ENCODE peak calls at places on chromosomes 11 and 22, in seven cellular contexts. One of them, this sample, is unnamed.

GRCh38 chr11:45470151-45471001 is 184.2 kb upstream of the SYT13 start:
- DNase-seq in SK-N-SH: no peak
- DNase-seq in HCT116: no peak
- DNase-seq in H1: no peak
- DNase-seq in K562: no peak
- DNase-seq in HepG2: no peak
- DNase-seq in GM12878: no peak
- DNase-seq in this sample: no peak

GRCh38 chr11:73323464-73323863 is 15.4 kb downstream of the ARHGEF17 start:
- DNase-seq in SK-N-SH: peak; percentile 54
- DNase-seq in HCT116: no peak
- DNase-seq in H1: no peak
- DNase-seq in K562: no peak
- DNase-seq in HepG2: peak; percentile 41
- DNase-seq in GM12878: no peak
- DNase-seq in this sample: no peak

GRCh38 chr22:37165066-37165465 is 15.3 kb upstream of the IL2RB start:
- DNase-seq in SK-N-SH: no peak
- DNase-seq in HCT116: no peak
- DNase-seq in H1: no peak
- DNase-seq in K562: no peak
- DNase-seq in HepG2: no peak
- DNase-seq in GM12878: no peak
- DNase-seq in this sample: no peak

GRCh38 chr11:72333657-72334056 is 89.7 kb upstream of the PHOX2A start:
- DNase-seq in SK-N-SH: peak; percentile 61
- DNase-seq in HCT116: no peak
- DNase-seq in H1: peak; percentile 59
- DNase-seq in K562: peak; percentile 24
- DNase-seq in HepG2: no peak
- DNase-seq in GM12878: no peak
- DNase-seq in this sample: no peak

GRCh38 chr22:38569181-38569971 is 607 bp downstream of the DMC1 start:
- DNase-seq in SK-N-SH: peak; percentile 7
- DNase-seq in HCT116: no peak
- DNase-seq in H1: no peak
- DNase-seq in K562: peak; percentile 16
- DNase-seq in HepG2: no peak
- DNase-seq in GM12878: no peak
- DNase-seq in this sample: no peak

GRCh38 chr11:72661486-72661885 is 12.7 kb downstream of the PDE2A start:
- DNase-seq in SK-N-SH: no peak
- DNase-seq in HCT116: no peak
- DNase-seq in H1: no peak
- DNase-seq in K562: no peak
- DNase-seq in HepG2: no peak
- DNase-seq in GM12878: no peak
- DNase-seq in this sample: no peak

GRCh38 chr11:19431059-19431398 is 190.3 kb upstream of the E2F8 start:
- DNase-seq in SK-N-SH: no peak
- DNase-seq in HCT116: no peak
- DNase-seq in H1: no peak
- DNase-seq in K562: no peak
- DNase-seq in HepG2: no peak
- DNase-seq in GM12878: no peak
- DNase-seq in this sample: no peak

GRCh38 chr11:125082611-125083311 is 19.7 kb downstream of the SLC37A2 start:
- DNase-seq in SK-N-SH: peak; percentile 13
- DNase-seq in HCT116: peak; percentile 37
- DNase-seq in H1: no peak
- DNase-seq in K562: no peak
- DNase-seq in HepG2: peak; percentile 50
- DNase-seq in GM12878: no peak
- DNase-seq in this sample: no peak

GRCh38 chr11:2519879-2520735 is 75.3 kb downstream of the KCNQ1 start:
- DNase-seq in SK-N-SH: peak; percentile 23
- DNase-seq in HCT116: no peak
- DNase-seq in H1: no peak
- DNase-seq in K562: no peak
- DNase-seq in HepG2: no peak
- DNase-seq in GM12878: no peak
- DNase-seq in this sample: no peak

GRCh38 chr11:129639300-129639699 is 176.3 kb upstream of the TMEM45B start:
- DNase-seq in SK-N-SH: no peak
- DNase-seq in HCT116: peak; percentile 96
- DNase-seq in H1: no peak
- DNase-seq in K562: no peak
- DNase-seq in HepG2: peak; percentile 3
- DNase-seq in GM12878: no peak
- DNase-seq in this sample: no peak

GRCh38 chr22:24421428-24421931 is 5.9 kb upstream of the ADORA2A start:
- DNase-seq in SK-N-SH: peak; percentile 56
- DNase-seq in HCT116: peak; percentile 12
- DNase-seq in H1: peak; percentile 77
- DNase-seq in K562: peak; percentile 45
- DNase-seq in HepG2: peak; percentile 73
- DNase-seq in GM12878: no peak
- DNase-seq in this sample: peak; percentile 34

GRCh38 chr11:27471588-27472397 is 797 bp downstream of the LGR4 start:
- DNase-seq in SK-N-SH: peak; percentile 81
- DNase-seq in HCT116: no peak
- DNase-seq in H1: no peak
- DNase-seq in K562: peak; percentile 75
- DNase-seq in HepG2: no peak
- DNase-seq in GM12878: no peak
- DNase-seq in this sample: no peak

GRCh38 chr22:21634844-21635243 is 2.3 kb downstream of the CCDC116 start:
- DNase-seq in SK-N-SH: no peak
- DNase-seq in HCT116: no peak
- DNase-seq in H1: no peak
- DNase-seq in K562: no peak
- DNase-seq in HepG2: no peak
- DNase-seq in GM12878: no peak
- DNase-seq in this sample: no peak

GRCh38 chr11:113373306-113373705 is 14.3 kb upstream of the ANKK1 start:
- DNase-seq in SK-N-SH: no peak
- DNase-seq in HCT116: no peak
- DNase-seq in H1: no peak
- DNase-seq in K562: no peak
- DNase-seq in HepG2: no peak
- DNase-seq in GM12878: no peak
- DNase-seq in this sample: no peak

GRCh38 chr11:86014221-86014620 is 54.7 kb downstream of the PICALM start:
- DNase-seq in SK-N-SH: no peak
- DNase-seq in HCT116: no peak
- DNase-seq in H1: no peak
- DNase-seq in K562: no peak
- DNase-seq in HepG2: no peak
- DNase-seq in GM12878: no peak
- DNase-seq in this sample: no peak

GRCh38 chr11:101686514-101686913 is 102.7 kb upstream of the TRPC6 start:
- DNase-seq in SK-N-SH: no peak
- DNase-seq in HCT116: peak; percentile 3
- DNase-seq in H1: no peak
- DNase-seq in K562: no peak
- DNase-seq in HepG2: no peak
- DNase-seq in GM12878: no peak
- DNase-seq in this sample: peak; percentile 20

GRCh38 chr11:126405906-126406305 is 50.4 kb downstream of the ST3GAL4 start:
- DNase-seq in SK-N-SH: no peak
- DNase-seq in HCT116: peak; percentile 42
- DNase-seq in H1: no peak
- DNase-seq in K562: no peak
- DNase-seq in HepG2: no peak
- DNase-seq in GM12878: no peak
- DNase-seq in this sample: peak; percentile 89

GRCh38 chr11:73982990-73983763 is 534 bp upstream of the UCP2 start:
- DNase-seq in SK-N-SH: peak; percentile 97
- DNase-seq in HCT116: peak; percentile 83
- DNase-seq in H1: peak; percentile 74
- DNase-seq in K562: peak; percentile 97
- DNase-seq in HepG2: peak; percentile 94
- DNase-seq in GM12878: peak; percentile 89
- DNase-seq in this sample: peak; percentile 100

DNA sequence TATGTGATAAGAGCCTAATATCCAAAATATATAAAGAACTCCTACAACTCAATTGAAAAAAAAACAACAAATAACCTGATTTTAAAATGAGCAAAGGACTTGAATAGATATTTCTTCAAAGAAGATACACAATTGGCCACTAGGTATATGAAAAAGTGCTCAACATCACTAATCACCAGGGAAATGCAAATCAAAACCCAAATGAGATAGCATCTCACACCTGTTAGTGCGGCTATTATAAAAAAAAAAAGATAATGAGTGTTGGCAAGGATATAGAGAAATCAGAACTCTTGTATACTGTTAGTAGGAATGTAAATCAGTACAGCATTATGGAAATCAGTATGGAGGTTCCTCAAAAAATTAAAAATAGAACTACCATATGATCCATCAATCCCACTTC is 5.9 kb upstream of the SIK2 start:
- DNase-seq in SK-N-SH: no peak
- DNase-seq in HCT116: no peak
- DNase-seq in H1: no peak
- DNase-seq in K562: no peak
- DNase-seq in HepG2: no peak
- DNase-seq in GM12878: no peak
- DNase-seq in this sample: no peak
- TF ChIP-seq JUND in SK-N-SH: no peak
- TF ChIP-seq JUND in HCT116: no peak
- TF ChIP-seq JUND in H1: no peak
- TF ChIP-seq JUND in K562: no peak
- TF ChIP-seq JUND in HepG2: no peak
- TF ChIP-seq JUND in GM12878: no peak
- TF ChIP-seq JUND in this sample: no peak

GRCh38 chr11:116601734-116602636 is 170.8 kb downstream of the BUD13 start:
- DNase-seq in SK-N-SH: no peak
- DNase-seq in HCT116: no peak
- DNase-seq in H1: no peak
- DNase-seq in K562: no peak
- DNase-seq in HepG2: no peak
- DNase-seq in GM12878: no peak
- DNase-seq in this sample: no peak

GRCh38 chr11:116598556-116598955 is 174.2 kb downstream of the BUD13 start:
- DNase-seq in SK-N-SH: no peak
- DNase-seq in HCT116: no peak
- DNase-seq in H1: no peak
- DNase-seq in K562: no peak
- DNase-seq in HepG2: no peak
- DNase-seq in GM12878: no peak
- DNase-seq in this sample: no peak

GRCh38 chr11:116598036-116598435 is 174.8 kb downstream of the BUD13 start:
- DNase-seq in SK-N-SH: no peak
- DNase-seq in HCT116: no peak
- DNase-seq in H1: no peak
- DNase-seq in K562: no peak
- DNase-seq in HepG2: no peak
- DNase-seq in GM12878: no peak
- DNase-seq in this sample: no peak

GRCh38 chr11:116602637-116602942 is 170.2 kb downstream of the BUD13 start:
- DNase-seq in SK-N-SH: no peak
- DNase-seq in HCT116: no peak
- DNase-seq in H1: no peak
- DNase-seq in K562: no peak
- DNase-seq in HepG2: no peak
- DNase-seq in GM12878: no peak
- DNase-seq in this sample: no peak

GRCh38 chr11:116600930-116601329 is 171.9 kb downstream of the BUD13 start:
- DNase-seq in SK-N-SH: no peak
- DNase-seq in HCT116: no peak
- DNase-seq in H1: no peak
- DNase-seq in K562: no peak
- DNase-seq in HepG2: no peak
- DNase-seq in GM12878: no peak
- DNase-seq in this sample: no peak
- TF ChIP-seq JUND in SK-N-SH: no peak
- TF ChIP-seq JUND in HCT116: no peak
- TF ChIP-seq JUND in H1: no peak
- TF ChIP-seq JUND in K562: no peak
- TF ChIP-seq JUND in HepG2: no peak
- TF ChIP-seq JUND in GM12878: no peak
- TF ChIP-seq JUND in this sample: no peak

DNA sequence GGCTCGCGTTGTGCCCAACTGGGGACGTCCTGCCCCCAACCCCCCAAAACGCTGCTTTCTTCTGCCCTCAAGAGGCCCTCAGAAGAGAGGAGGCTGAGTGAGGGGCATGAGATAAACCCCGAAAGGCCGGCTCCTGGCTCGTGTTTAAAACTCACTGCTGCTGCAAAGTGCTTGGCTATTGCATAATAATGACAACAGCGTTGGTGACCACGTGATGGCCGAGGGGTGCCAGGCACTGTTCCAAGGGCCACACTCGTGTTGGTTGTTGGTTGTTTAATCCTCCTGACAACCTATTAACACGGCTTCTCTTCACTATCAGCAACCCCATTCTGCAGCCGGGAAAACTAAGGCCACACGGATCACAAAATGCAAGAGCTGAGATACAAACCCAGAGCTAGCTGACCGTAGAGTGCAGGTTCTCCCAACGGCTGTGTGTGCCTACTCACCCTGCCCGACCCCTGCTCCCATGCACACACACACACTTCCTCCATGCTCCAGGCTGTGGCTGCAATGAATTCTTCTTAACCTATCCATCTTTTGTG is 51.0 kb downstream of the ANO1 start:
- DNase-seq in SK-N-SH: no peak
- DNase-seq in HCT116: no peak
- DNase-seq in H1: no peak
- DNase-seq in K562: no peak
- DNase-seq in HepG2: no peak
- DNase-seq in GM12878: no peak
- DNase-seq in this sample: no peak
- TF ChIP-seq JUND in SK-N-SH: no peak
- TF ChIP-seq JUND in HCT116: no peak
- TF ChIP-seq JUND in H1: no peak
- TF ChIP-seq JUND in K562: no peak
- TF ChIP-seq JUND in HepG2: no peak
- TF ChIP-seq JUND in GM12878: no peak
- TF ChIP-seq JUND in this sample: no peak

GRCh38 chr22:41447435-41448188 is 1.0 kb upstream of the TOB2 start:
- DNase-seq in SK-N-SH: peak; percentile 50
- DNase-seq in HCT116: no peak
- DNase-seq in H1: no peak
- DNase-seq in K562: peak; percentile 36
- DNase-seq in HepG2: peak; percentile 73
- DNase-seq in GM12878: no peak
- DNase-seq in this sample: peak; percentile 62

GRCh38 chr22:41444360-41445170 is 2.0 kb downstream of the TOB2 start:
- DNase-seq in SK-N-SH: peak; percentile 82
- DNase-seq in HCT116: peak; percentile 78
- DNase-seq in H1: peak; percentile 96
- DNase-seq in K562: peak; percentile 34
- DNase-seq in HepG2: peak; percentile 98
- DNase-seq in GM12878: peak; percentile 90
- DNase-seq in this sample: peak; percentile 91

GRCh38 chr22:41446057-41446501 is 522 bp downstream of the TOB2 start:
- DNase-seq in SK-N-SH: no peak
- DNase-seq in HCT116: no peak
- DNase-seq in H1: no peak
- DNase-seq in K562: peak; percentile 39
- DNase-seq in HepG2: no peak
- DNase-seq in GM12878: no peak
- DNase-seq in this sample: no peak

GRCh38 chr22:41446639-41447434 is at the start of gene TOB2:
- DNase-seq in SK-N-SH: peak; percentile 80
- DNase-seq in HCT116: peak; percentile 93
- DNase-seq in H1: peak; percentile 88
- DNase-seq in K562: peak; percentile 74
- DNase-seq in HepG2: peak; percentile 86
- DNase-seq in GM12878: peak; percentile 71
- DNase-seq in this sample: peak; percentile 96

GRCh38 chr22:41445171-41446056 is 1.2 kb downstream of the TOB2 start:
- DNase-seq in SK-N-SH: no peak
- DNase-seq in HCT116: no peak
- DNase-seq in H1: no peak
- DNase-seq in K562: no peak
- DNase-seq in HepG2: no peak
- DNase-seq in GM12878: no peak
- DNase-seq in this sample: peak; percentile 46
- TF ChIP-seq JUND in SK-N-SH: no peak
- TF ChIP-seq JUND in HCT116: no peak
- TF ChIP-seq JUND in H1: no peak
- TF ChIP-seq JUND in K562: no peak
- TF ChIP-seq JUND in HepG2: no peak
- TF ChIP-seq JUND in GM12878: no peak
- TF ChIP-seq JUND in this sample: no peak